ENCODE peak calls at places on chromosomes 11 and 22, in seven cellular contexts. G is nephron progenitor cell; O is effector memory CD8-positive, alpha-beta T cell; M is stimulated activated naive CD8-positive, alpha-beta T cell treated with anti-CD3 and anti-CD28 coated beads, Interleukin-15, Interleukin-2, amounts not matched to agents 100 U/mL and 50 U/mL, for 24 hours; V is lung microvascular endothelial cell; S is WTC11; X is PC-9. I is an unnamed sample.

GRCh38 chr22:48382197-48382596 is 1445.5 kb downstream of the BRD1 start:
- DNase-seq in G (no peak), O (no peak), M (no peak), V (no peak), S (no peak), X (no peak), I (no peak)

GRCh38 chr11:101686514-101686913 is 102.7 kb upstream of the TRPC6 start:
- DNase-seq in G (no peak), O (no peak), M (no peak), V (peak), S (no peak), X (peak), I (peak)

GRCh38 chr11:134615041-134615615 is 203.1 kb upstream of the B3GAT1 start:
- DNase-seq in G (no peak), O (no peak), M (no peak), V (no peak), S (no peak), X (no peak), I (no peak)

GRCh38 chr22:46737976-46738641 is at the start of gene CERK:
- DNase-seq in G (peak), O (peak), M (peak), V (peak), S (peak), X (peak), I (peak)

GRCh38 chr11:73152086-73152853 is 10.2 kb upstream of the FCHSD2 start:
- DNase-seq in G (no peak), O (no peak), M (no peak), V (no peak), S (no peak), X (no peak), I (no peak)

GRCh38 chr11:102527701-102528100 is 2.8 kb downstream of the MMP7 start:
- DNase-seq in G (no peak), O (no peak), M (no peak), V (no peak), S (no peak), X (no peak), I (no peak)

GRCh38 chr11:115980336-115980735 is 476.1 kb upstream of the CADM1 start:
- DNase-seq in G (peak), O (no peak), M (no peak), V (no peak), S (no peak), X (no peak), I (no peak)

GRCh38 chr11:94117871-94118270 is 10.8 kb upstream of the PANX1 start:
- DNase-seq in G (no peak), O (no peak), M (no peak), V (no peak), S (no peak), X (no peak), I (peak)

GRCh38 chr11:32068134-32068533 is 22.7 kb upstream of the RCN1 start:
- DNase-seq in G (no peak), O (no peak), M (no peak), V (no peak), S (no peak), X (no peak), I (no peak)

GRCh38 chr11:73359930-73360742 is 16.1 kb upstream of the RELT start:
- DNase-seq in G (peak), O (no peak), M (peak), V (peak), S (peak), X (peak), I (peak)

GRCh38 chr11:125070699-125071254 is 7.7 kb downstream of the SLC37A2 start:
- DNase-seq in G (no peak), O (no peak), M (peak), V (peak), S (no peak), X (peak), I (peak)

GRCh38 chr11:36164522-36165250 is 124.5 kb downstream of the COMMD9 start:
- DNase-seq in G (no peak), O (no peak), M (no peak), V (peak), S (no peak), X (no peak), I (no peak)

GRCh38 chr11:108670381-108670930 is 5.6 kb downstream of the DDX10 start:
- DNase-seq in G (no peak), O (no peak), M (no peak), V (no peak), S (no peak), X (no peak), I (peak)

GRCh38 chr11:128593281-128593680 is 5.9 kb upstream of the ETS1 start:
- DNase-seq in G (no peak), O (no peak), M (no peak), V (no peak), S (peak), X (no peak), I (no peak)

GRCh38 chr22:36775589-36775965 is 342 bp downstream of the IFT27 start:
- DNase-seq in G (peak), O (peak), M (peak), V (peak), S (no peak), X (peak), I (no peak)

GRCh38 chr11:110374921-110375320 is 54.8 kb upstream of the FDX1 start:
- DNase-seq in G (no peak), O (no peak), M (no peak), V (peak), S (no peak), X (no peak), I (no peak)

GRCh38 chr11:125141686-125142535 is 22.6 kb upstream of the PKNOX2 start:
- DNase-seq in G (peak), O (peak), M (peak), V (peak), S (peak), X (peak), I (peak)

GRCh38 chr11:2775083-2775625 is 75.4 kb upstream of the KCNQ1OT1 start:
- DNase-seq in G (no peak), O (no peak), M (no peak), V (no peak), S (peak), X (no peak), I (no peak)

GRCh38 chr11:120168960-120169681 is 31.2 kb upstream of the TRIM29 start:
- DNase-seq in G (peak), O (peak), M (peak), V (peak), S (peak), X (peak), I (peak)

GRCh38 chr11:106061249-106061794 is 15.8 kb downstream of the KBTBD3 start:
- DNase-seq in G (no peak), O (no peak), M (no peak), V (no peak), S (no peak), X (no peak), I (no peak)

GRCh38 chr22:22840778-22841177 is 46.8 kb upstream of the IGLL5 start:
- DNase-seq in G (no peak), O (no peak), M (no peak), V (no peak), S (no peak), X (no peak), I (no peak)

GRCh38 chr22:24061124-24061684 is 50.1 kb downstream of the CABIN1 start:
- DNase-seq in G (no peak), O (no peak), M (no peak), V (no peak), S (no peak), X (no peak), I (no peak)

GRCh38 chr11:68488623-68489022 is 28.1 kb downstream of the PPP6R3 start:
- DNase-seq in G (no peak), O (no peak), M (no peak), V (no peak), S (no peak), X (no peak), I (no peak)

GRCh38 chr22:25067851-25068421 is 115.4 kb downstream of the KIAA1671 start:
- DNase-seq in G (no peak), O (peak), M (peak), V (no peak), S (no peak), X (no peak), I (no peak)

GRCh38 chr11:3614742-3615171 is 27.0 kb downstream of the ART5 start:
- DNase-seq in G (no peak), O (no peak), M (peak), V (no peak), S (no peak), X (peak), I (no peak)

GRCh38 chr11:61963016-61963281 is 4.5 kb downstream of the FTH1 start:
- DNase-seq in G (no peak), O (no peak), M (no peak), V (peak), S (no peak), X (peak), I (no peak)

GRCh38 chr11:7665473-7666291 is 7.6 kb downstream of the CYB5R2 start:
- DNase-seq in G (peak), O (peak), M (peak), V (peak), S (peak), X (peak), I (peak)

GRCh38 chr22:43152001-43152354 is 619 bp downstream of the TSPO start:
- DNase-seq in G (no peak), O (peak), M (no peak), V (no peak), S (no peak), X (no peak), I (no peak)

GRCh38 chr11:114147389-114148382 is 88.2 kb downstream of the ZBTB16 start:
- DNase-seq in G (no peak), O (no peak), M (no peak), V (no peak), S (no peak), X (no peak), I (no peak)

GRCh38 chr11:43072096-43072495 is 239.7 kb upstream of the API5 start:
- DNase-seq in G (no peak), O (no peak), M (no peak), V (no peak), S (peak), X (no peak), I (no peak)

GRCh38 chr11:62611705-62612365 is 740 bp downstream of the EML3 start:
- DNase-seq in G (peak), O (no peak), M (peak), V (peak), S (peak), X (peak), I (peak)

GRCh38 chr11:110071197-110071596 is 22.0 kb upstream of the ZC3H12C start:
- DNase-seq in G (no peak), O (no peak), M (no peak), V (no peak), S (no peak), X (no peak), I (no peak)

GRCh38 chr11:86313793-86314192 is 11.8 kb downstream of the HIKESHI start:
- DNase-seq in G (no peak), O (no peak), M (no peak), V (no peak), S (no peak), X (no peak), I (no peak)

GRCh38 chr11:113332638-113333329 is 18.4 kb downstream of the TTC12 start:
- DNase-seq in G (no peak), O (no peak), M (no peak), V (no peak), S (no peak), X (no peak), I (no peak)

GRCh38 chr11:43987384-43988039 is 45.1 kb downstream of the C11orf96 start:
- DNase-seq in G (peak), O (no peak), M (no peak), V (peak), S (no peak), X (peak), I (peak)

GRCh38 chr22:30324008-30324730 is 2.6 kb downstream of the TBC1D10A start:
- DNase-seq in G (no peak), O (peak), M (peak), V (no peak), S (no peak), X (no peak), I (peak)

GRCh38 chr11:101584651-101585050 is 844 bp upstream of the TRPC6 start:
- DNase-seq in G (peak), O (no peak), M (no peak), V (no peak), S (no peak), X (no peak), I (no peak)

GRCh38 chr11:69499946-69500284 is 18.5 kb downstream of the LINC01488 start:
- DNase-seq in G (no peak), O (no peak), M (no peak), V (no peak), S (no peak), X (no peak), I (no peak)